ENCODE peak calls at places on chromosomes 6 and 20, in eight cellular contexts. R is ovary, N is GF-D8, V is H7, A is HepG2, S is glomerular endothelial cell, J is mesendoderm, F is PC-3. X is an unnamed sample.

GRCh38 chr20:63087236-63087871 is 80.6 kb upstream of the BHLHE23 start:
- DNase-seq in R (no peak), J (no peak), S (no peak), A (no peak), N (no peak), V (peak), F (no peak), X (no peak)

GRCh38 chr6:169827372-169827771 is 76.0 kb downstream of the ERMARD start:
- DNase-seq in F (no peak), V (peak), R (no peak), N (no peak), S (no peak), A (no peak), J (no peak), X (peak)

GRCh38 chr6:387293-387694 is 4.3 kb upstream of the IRF4 start:
- DNase-seq in A (no peak), V (no peak), R (no peak), S (no peak), F (peak), J (peak), N (no peak), X (no peak)

GRCh38 chr6:48994811-48995210 is 468.2 kb downstream of the MMUT start:
- DNase-seq in J (peak), V (no peak), A (no peak), S (no peak), N (no peak), F (peak), R (no peak), X (no peak)

GRCh38 chr6:30685157-30685976 is 1.1 kb downstream of the PPP1R18 start:
- DNase-seq in A (no peak), S (no peak), V (no peak), F (no peak), R (peak), N (no peak), J (peak), X (no peak)

GRCh38 chr6:39365281-39366074 is 43.0 kb upstream of the KCNK16 start:
- DNase-seq in R (no peak), S (no peak), F (peak), J (no peak), N (no peak), V (peak), A (no peak), X (no peak)

GRCh38 chr20:46152824-46153586 is 34.9 kb downstream of the CD40 start:
- DNase-seq in S (no peak), A (no peak), N (no peak), J (no peak), R (no peak), F (no peak), V (peak), X (no peak)

GRCh38 chr6:150266963-150267685 is 101.7 kb upstream of the IYD start:
- DNase-seq in V (no peak), J (no peak), F (no peak), R (no peak), A (no peak), N (no peak), S (no peak), X (no peak)

GRCh38 chr6:48826884-48827701 is 636.0 kb downstream of the MMUT start:
- DNase-seq in R (no peak), J (peak), A (no peak), F (peak), V (no peak), N (no peak), S (peak), X (no peak)

GRCh38 chr20:59014680-59015389 is 4.4 kb upstream of the TUBB1 start:
- DNase-seq in J (no peak), V (no peak), R (no peak), S (no peak), N (no peak), F (no peak), A (no peak), X (no peak)

GRCh38 chr20:15942130-15942529 is 631.1 kb downstream of the KIF16B start:
- DNase-seq in R (no peak), F (peak), A (no peak), J (peak), N (no peak), S (no peak), V (no peak), X (no peak)

GRCh38 chr6:113856011-113856551 is 1.1 kb upstream of the MARCKS start:
- DNase-seq in F (peak), V (peak), R (peak), S (no peak), J (peak), N (no peak), A (no peak), X (peak)

GRCh38 chr6:4491501-4492260 is 284.5 kb upstream of the CDYL start:
- DNase-seq in S (peak), F (peak), R (no peak), N (no peak), V (no peak), A (no peak), J (no peak), X (no peak)

GRCh38 chr6:41546866-41547798 is 951 bp downstream of the FOXP4 start:
- DNase-seq in A (no peak), S (no peak), R (peak), J (peak), N (no peak), V (peak), F (peak), X (peak)

GRCh38 chr6:131949909-131950766 is 1.0 kb downstream of the CCN2 start:
- DNase-seq in F (peak), A (peak), S (no peak), N (no peak), R (peak), J (peak), V (peak), X (peak)

GRCh38 chr6:22141271-22141745 is 155.5 kb downstream of the PRL start:
- DNase-seq in S (peak), R (no peak), A (peak), J (no peak), F (peak), V (no peak), N (no peak), X (no peak)

GRCh38 chr6:128271527-128271926 is 248.9 kb downstream of the PTPRK start:
- DNase-seq in S (no peak), J (no peak), N (no peak), F (no peak), V (no peak), A (no peak), R (no peak), X (no peak)

GRCh38 chr20:40192529-40192928 is 496.5 kb downstream of the MAFB start:
- DNase-seq in V (no peak), R (no peak), S (no peak), J (no peak), N (no peak), F (no peak), A (no peak), X (no peak)

X was measured in neural progenitor cell.